ENCODE peak calls at places on chromosomes 13 and 19, in eight cellular contexts. One of them, this sample, is unnamed.

GRCh38 chr19:34136127-34136526 is 36.2 kb upstream of the LSM14A start:
- DNase-seq in mesenchymal stem cell: no peak
- DNase-seq in foreskin fibroblast: no peak
- DNase-seq in OCI-LY7: no peak
- DNase-seq in sciatic nerve: no peak
- DNase-seq in suprapubic skin: no peak
- DNase-seq in A549: no peak
- DNase-seq in NCI-H1092: no peak
- DNase-seq in this sample: peak

GRCh38 chr13:101751488-101751887 is 299.0 kb downstream of the ITGBL1 start:
- DNase-seq in NCI-H1092: peak
- DNase-seq in foreskin fibroblast: peak
- DNase-seq in A549: no peak
- DNase-seq in suprapubic skin: no peak
- DNase-seq in OCI-LY7: no peak
- DNase-seq in mesenchymal stem cell: peak
- DNase-seq in sciatic nerve: no peak
- DNase-seq in this sample: peak

GRCh38 chr19:41408256-41408655 is 10.6 kb downstream of the BCKDHA start:
- DNase-seq in A549: no peak
- DNase-seq in sciatic nerve: no peak
- DNase-seq in OCI-LY7: peak
- DNase-seq in suprapubic skin: no peak
- DNase-seq in NCI-H1092: no peak
- DNase-seq in mesenchymal stem cell: no peak
- DNase-seq in foreskin fibroblast: no peak
- DNase-seq in this sample: no peak

GRCh38 chr19:32896516-32897214 is 27.1 kb upstream of the SLC7A9 start:
- DNase-seq in A549: no peak
- DNase-seq in sciatic nerve: no peak
- DNase-seq in OCI-LY7: no peak
- DNase-seq in NCI-H1092: no peak
- DNase-seq in foreskin fibroblast: no peak
- DNase-seq in suprapubic skin: no peak
- DNase-seq in mesenchymal stem cell: no peak
- DNase-seq in this sample: peak

GRCh38 chr13:82070411-82070810 is 1729.5 kb upstream of the SPRY2 start:
- DNase-seq in OCI-LY7: no peak
- DNase-seq in mesenchymal stem cell: no peak
- DNase-seq in foreskin fibroblast: no peak
- DNase-seq in suprapubic skin: no peak
- DNase-seq in sciatic nerve: no peak
- DNase-seq in NCI-H1092: no peak
- DNase-seq in A549: no peak
- DNase-seq in this sample: no peak

GRCh38 chr19:3783660-3784584 is 2.3 kb downstream of the MATK start:
- DNase-seq in foreskin fibroblast: no peak
- DNase-seq in A549: no peak
- DNase-seq in NCI-H1092: no peak
- DNase-seq in mesenchymal stem cell: no peak
- DNase-seq in suprapubic skin: no peak
- DNase-seq in sciatic nerve: no peak
- DNase-seq in OCI-LY7: no peak
- DNase-seq in this sample: no peak

GRCh38 chr13:19845758-19846157 is 17.7 kb downstream of the ZMYM5 start:
- DNase-seq in suprapubic skin: no peak
- DNase-seq in foreskin fibroblast: peak
- DNase-seq in NCI-H1092: no peak
- DNase-seq in sciatic nerve: no peak
- DNase-seq in A549: peak
- DNase-seq in mesenchymal stem cell: peak
- DNase-seq in OCI-LY7: no peak
- DNase-seq in this sample: peak

GRCh38 chr13:86862137-86862536 is 809.0 kb upstream of the SLITRK5 start:
- DNase-seq in NCI-H1092: no peak
- DNase-seq in sciatic nerve: no peak
- DNase-seq in suprapubic skin: no peak
- DNase-seq in foreskin fibroblast: no peak
- DNase-seq in A549: no peak
- DNase-seq in mesenchymal stem cell: no peak
- DNase-seq in OCI-LY7: no peak
- DNase-seq in this sample: no peak

GRCh38 chr19:6963937-6964336 is 57.3 kb downstream of the MBD3L2B start:
- DNase-seq in A549: no peak
- DNase-seq in mesenchymal stem cell: no peak
- DNase-seq in OCI-LY7: peak
- DNase-seq in sciatic nerve: no peak
- DNase-seq in suprapubic skin: no peak
- DNase-seq in foreskin fibroblast: no peak
- DNase-seq in NCI-H1092: no peak
- DNase-seq in this sample: no peak

GRCh38 chr19:51927859-51928258 is 587 bp downstream of the ZNF613 start:
- DNase-seq in NCI-H1092: no peak
- DNase-seq in suprapubic skin: no peak
- DNase-seq in mesenchymal stem cell: no peak
- DNase-seq in foreskin fibroblast: no peak
- DNase-seq in sciatic nerve: no peak
- DNase-seq in OCI-LY7: no peak
- DNase-seq in A549: no peak
- DNase-seq in this sample: no peak

GRCh38 chr19:4538601-4538954 is 1.3 kb downstream of the LRG1 start:
- DNase-seq in A549: no peak
- DNase-seq in OCI-LY7: no peak
- DNase-seq in suprapubic skin: no peak
- DNase-seq in NCI-H1092: no peak
- DNase-seq in sciatic nerve: no peak
- DNase-seq in foreskin fibroblast: no peak
- DNase-seq in mesenchymal stem cell: no peak
- DNase-seq in this sample: no peak

GRCh38 chr19:45446295-45446694 is 21.5 kb upstream of the FOSB start:
- DNase-seq in sciatic nerve: no peak
- DNase-seq in A549: no peak
- DNase-seq in mesenchymal stem cell: peak
- DNase-seq in NCI-H1092: no peak
- DNase-seq in foreskin fibroblast: no peak
- DNase-seq in OCI-LY7: peak
- DNase-seq in suprapubic skin: no peak
- DNase-seq in this sample: peak

GRCh38 chr19:2424686-2425621 is 2.4 kb downstream of the TIMM13 start:
- DNase-seq in suprapubic skin: no peak
- DNase-seq in OCI-LY7: no peak
- DNase-seq in NCI-H1092: no peak
- DNase-seq in foreskin fibroblast: peak
- DNase-seq in A549: no peak
- DNase-seq in mesenchymal stem cell: peak
- DNase-seq in sciatic nerve: peak
- DNase-seq in this sample: peak

GRCh38 chr13:48923376-48923775 is 52.3 kb upstream of the FNDC3A start:
- DNase-seq in OCI-LY7: no peak
- DNase-seq in sciatic nerve: no peak
- DNase-seq in NCI-H1092: no peak
- DNase-seq in A549: no peak
- DNase-seq in foreskin fibroblast: no peak
- DNase-seq in suprapubic skin: no peak
- DNase-seq in mesenchymal stem cell: no peak
- DNase-seq in this sample: no peak

GRCh38 chr13:113064534-113065405 is 40.8 kb upstream of the F7 start:
- DNase-seq in sciatic nerve: no peak
- DNase-seq in mesenchymal stem cell: peak
- DNase-seq in A549: peak
- DNase-seq in NCI-H1092: no peak
- DNase-seq in foreskin fibroblast: no peak
- DNase-seq in suprapubic skin: no peak
- DNase-seq in OCI-LY7: no peak
- DNase-seq in this sample: peak

GRCh38 chr19:18894254-18895037 is 1.5 kb downstream of the CERS1 start:
- DNase-seq in OCI-LY7: no peak
- DNase-seq in NCI-H1092: peak
- DNase-seq in foreskin fibroblast: no peak
- DNase-seq in sciatic nerve: peak
- DNase-seq in suprapubic skin: no peak
- DNase-seq in mesenchymal stem cell: no peak
- DNase-seq in A549: peak
- DNase-seq in this sample: no peak

GRCh38 chr19:32091196-32091595 is 254.2 kb upstream of the ZNF507 start:
- DNase-seq in mesenchymal stem cell: peak
- DNase-seq in suprapubic skin: no peak
- DNase-seq in NCI-H1092: no peak
- DNase-seq in A549: no peak
- DNase-seq in foreskin fibroblast: no peak
- DNase-seq in OCI-LY7: no peak
- DNase-seq in sciatic nerve: no peak
- DNase-seq in this sample: no peak

This sample was measured in fibroblast of villous mesenchyme.